ENCODE peak calls at places on chromosomes 13 and 19, in seven cellular contexts. Y is colonic mucosa, Z is tibial artery, R is GM23248, G is Panc1, U is lung, J is ascending aorta. S is an unnamed sample. For H3K9me3, the result is how much of the 10 kb centered on the place peaks cover.

GRCh38 chr13:76965759-76966421 is 17.6 kb downstream of the ACOD1 start:
- DNase-seq in Y (peak), Z (peak), R (peak), G (no peak), U (no peak), J (peak), S (no peak)

GRCh38 chr19:40718774-40719391 is 2.0 kb downstream of the ITPKC start:
- DNase-seq in Y (peak), Z (peak), R (peak), G (no peak), U (peak), J (peak), S (no peak)

GRCh38 chr19:4375620-4376228 is 24.6 kb downstream of the SH3GL1 start:
- DNase-seq in Y (no peak), Z (peak), R (peak), G (no peak), U (no peak), J (peak), S (no peak)

GRCh38 chr19:16901491-16902175 is 12.8 kb downstream of the F2RL3 start:
- DNase-seq in Y (no peak), Z (no peak), R (no peak), G (no peak), U (no peak), J (no peak), S (no peak)

GRCh38 chr13:98784666-98785065 is 32.2 kb upstream of the SLC15A1 start:
- DNase-seq in Y (peak), Z (no peak), R (no peak), G (no peak), U (no peak), J (no peak), S (no peak)

GRCh38 chr13:110499621-110500281 is 61.8 kb downstream of the RAB20 start:
- DNase-seq in Y (no peak), Z (no peak), R (no peak), G (no peak), U (no peak), J (no peak), S (no peak)

GRCh38 chr19:51181913-51182419 is 39.9 kb downstream of the SIGLEC7 start:
- DNase-seq in Y (no peak), Z (no peak), R (no peak), G (no peak), U (no peak), J (no peak), S (no peak)

GRCh38 chr19:54178581-54179261 is 5.8 kb upstream of the TMC4 start:
- DNase-seq in Y (peak), Z (no peak), R (peak), G (no peak), U (no peak), J (no peak), S (no peak)

GRCh38 chr13:46504036-46504435 is 48.9 kb upstream of the LRCH1 start:
- DNase-seq in Y (no peak), Z (no peak), R (no peak), G (no peak), U (no peak), J (no peak), S (no peak)

GRCh38 chr19:2221918-2222317 is 14.2 kb downstream of the PLEKHJ1 start:
- DNase-seq in Y (no peak), Z (no peak), R (no peak), G (no peak), U (no peak), J (no peak), S (no peak)

GRCh38 chr13:34941835-34942731 is at the start of gene NBEA:
- DNase-seq in Y (peak), Z (peak), R (peak), G (no peak), U (peak), J (peak), S (peak)

GRCh38 chr13:34257980-34258379 is 440.0 kb downstream of the RFC3 start:
- DNase-seq in Y (no peak), Z (no peak), R (no peak), G (no peak), U (no peak), J (no peak), S (no peak)

GRCh38 chr13:87680298-87680697 is 9.1 kb downstream of the SLITRK5 start:
- DNase-seq in Y (no peak), Z (no peak), R (no peak), G (no peak), U (no peak), J (no peak), S (no peak)

GRCh38 chr13:98434060-98434459 is 142.8 kb downstream of the STK24 start:
- DNase-seq in Y (no peak), Z (no peak), R (no peak), G (no peak), U (no peak), J (no peak), S (no peak)

GRCh38 chr13:75326173-75327131 is 155.5 kb downstream of the TBC1D4 start:
- DNase-seq in Y (no peak), Z (no peak), R (peak), G (no peak), U (no peak), J (no peak), S (peak)

GRCh38 chr13:30477346-30478235 is 11.9 kb upstream of the HMGB1 start:
- DNase-seq in Y (no peak), Z (no peak), R (no peak), G (no peak), U (no peak), J (no peak), S (no peak)

GRCh38 chr19:35713904-35714440 is 3.8 kb upstream of the KMT2B start:
- DNase-seq in Y (no peak), Z (no peak), R (no peak), G (no peak), U (no peak), J (no peak), S (no peak)

GRCh38 chr13:29733069-29733700 is 117.2 kb downstream of the UBL3 start:
- DNase-seq in Y (no peak), Z (no peak), R (peak), G (no peak), U (no peak), J (no peak), S (no peak)

GRCh38 chr19:40223135-40223822 is 3.2 kb downstream of the CCNP start:
- DNase-seq in Y (peak), Z (no peak), R (no peak), G (no peak), U (no peak), J (no peak), S (peak)

GRCh38 chr19:19477705-19478383 is 37.5 kb downstream of the TSSK6 start:
- DNase-seq in Y (peak), Z (no peak), R (no peak), G (no peak), U (no peak), J (no peak), S (no peak)

GRCh38 chr19:15436012-15436825 is 13.5 kb downstream of the WIZ start:
- DNase-seq in Y (no peak), Z (no peak), R (peak), G (no peak), U (no peak), J (no peak), S (no peak)

GRCh38 chr13:112668924-112669323 is 20.9 kb upstream of the ATP11A start:
- DNase-seq in Y (no peak), Z (no peak), R (no peak), G (no peak), U (no peak), J (no peak), S (no peak)

GRCh38 chr19:30854661-30855060 is 482.5 kb downstream of the ZNF536 start:
- DNase-seq in Y (no peak), Z (no peak), R (no peak), G (no peak), U (no peak), J (no peak), S (no peak)
- H3K9me3 ChIP-seq in Y (under half), Z (under half), R (under half), G (under half), U (under half), J (under half), S (under half)

DNA sequence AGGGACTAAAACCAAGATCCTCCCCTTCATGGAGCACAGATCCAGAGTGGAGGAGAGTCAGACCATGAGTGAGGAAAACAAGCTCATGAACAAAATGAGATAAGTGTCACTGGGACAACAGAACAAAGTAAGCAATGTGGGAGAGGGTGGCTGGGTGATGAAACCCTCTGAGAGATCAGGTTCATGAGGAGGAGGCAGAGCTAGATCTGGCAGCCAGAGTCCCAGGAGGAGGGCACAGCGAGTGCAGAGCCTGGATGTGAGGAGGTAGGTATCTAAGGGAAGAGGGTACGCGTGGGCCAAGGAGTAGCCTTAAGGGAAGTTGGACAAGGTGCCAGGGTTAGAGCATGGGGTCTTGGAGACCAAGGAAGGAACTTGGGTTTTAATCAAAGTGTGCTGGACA is 1311.9 kb downstream of the UQCRFS1 start:
- DNase-seq in Y (no peak), Z (no peak), R (no peak), G (no peak), U (no peak), J (no peak), S (no peak)
- H3K9me3 ChIP-seq in Y (under half), Z (under half), R (under half), G (under half), U (under half), J (under half), S (under half)

GRCh38 chr19:22600690-22601648 is 33.2 kb upstream of the ZNF492 start:
- DNase-seq in Y (no peak), Z (no peak), R (no peak), G (no peak), U (peak), J (peak), S (no peak)

GRCh38 chr19:22595422-22595821 is 38.7 kb upstream of the ZNF492 start:
- DNase-seq in Y (no peak), Z (no peak), R (no peak), G (no peak), U (no peak), J (no peak), S (no peak)

GRCh38 chr19:22595918-22596341 is 38.2 kb upstream of the ZNF492 start:
- DNase-seq in Y (no peak), Z (peak), R (no peak), G (no peak), U (no peak), J (peak), S (no peak)
- H3K9me3 ChIP-seq in Y (under half), Z (under half), R (under half), G (under half), U (under half), J (under half), S (under half)

GRCh38 chr19:52948025-52948770 is 14.5 kb downstream of the ZNF816 start:
- DNase-seq in Y (no peak), Z (no peak), R (no peak), G (no peak), U (no peak), J (no peak), S (no peak)
- H3K9me3 ChIP-seq in Y (under half), Z (under half), R (under half), G (under half), U (under half), J (half or more), S (under half)

DNA sequence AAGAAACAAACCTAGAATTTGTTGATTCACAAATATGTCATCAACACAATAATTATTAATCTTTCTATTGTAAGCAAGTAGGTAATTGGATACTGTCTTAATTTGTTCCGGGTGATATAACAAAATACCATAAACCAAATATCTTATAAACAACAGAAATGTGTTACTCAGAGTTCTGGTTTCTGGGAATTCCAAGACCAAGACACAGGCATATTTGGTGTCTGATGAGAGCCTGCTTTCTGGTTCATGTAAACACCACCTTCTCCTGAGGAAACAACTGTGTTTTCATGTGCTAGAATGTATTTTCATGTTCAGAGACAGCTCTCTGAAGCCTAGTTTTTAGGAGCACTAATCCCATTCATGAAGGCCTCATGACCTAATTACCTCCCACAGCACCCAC is 1819.5 kb downstream of the SLITRK5 start:
- DNase-seq in Y (no peak), Z (no peak), R (no peak), G (no peak), U (no peak), J (no peak), S (no peak)
- H3K9me3 ChIP-seq in Y (under half), Z (under half), R (under half), G (under half), U (under half), J (under half), S (under half)

DNA sequence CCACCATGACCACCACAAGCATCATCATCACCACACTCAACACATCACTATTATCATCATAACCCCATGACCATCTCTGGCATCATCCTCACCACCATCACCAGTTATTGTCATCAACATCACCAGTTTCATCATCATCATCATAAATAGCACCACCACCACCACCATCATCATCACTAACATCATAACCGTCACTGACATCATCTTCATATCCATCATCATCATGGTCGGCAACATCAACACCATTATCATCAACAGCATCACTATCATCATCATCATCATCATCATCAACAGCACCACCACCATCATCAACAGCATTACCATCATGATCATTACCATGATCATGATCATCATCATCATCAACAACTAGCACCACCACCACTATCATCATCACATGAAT is 67.2 kb downstream of the MBD3L1 start:
- DNase-seq in Y (no peak), Z (no peak), R (no peak), G (no peak), U (no peak), J (no peak), S (no peak)
- H3K9me3 ChIP-seq in Y (under half), Z (under half), R (under half), G (under half), U (under half), J (under half), S (under half)